ENCODE peak calls at places on chromosomes 2 and 18, in five cellular contexts. One of them, this sample, is unnamed. For H3K27me3, the result is how much of the 10 kb centered on the place peaks cover.

GRCh38 chr2:3738454-3738853 is 35.1 kb downstream of the DCDC2C start:
- DNase-seq in foreskin keratinocyte: no peak
- DNase-seq in heart left ventricle: no peak
- DNase-seq in BE2C: peak
- DNase-seq in small intestine: no peak
- DNase-seq in this sample: peak

GRCh38 chr18:21459706-21460286 is 140.7 kb downstream of the ESCO1 start:
- DNase-seq in foreskin keratinocyte: no peak
- DNase-seq in heart left ventricle: no peak
- DNase-seq in BE2C: no peak
- DNase-seq in small intestine: no peak
- DNase-seq in this sample: no peak

GRCh38 chr2:204116154-204116792 is 179.7 kb downstream of the ICOS start:
- DNase-seq in foreskin keratinocyte: no peak
- DNase-seq in heart left ventricle: no peak
- DNase-seq in BE2C: no peak
- DNase-seq in small intestine: no peak
- DNase-seq in this sample: no peak

GRCh38 chr2:127575941-127576432 is 40.5 kb downstream of the MYO7B start:
- DNase-seq in foreskin keratinocyte: no peak
- DNase-seq in heart left ventricle: no peak
- DNase-seq in BE2C: no peak
- DNase-seq in small intestine: no peak
- DNase-seq in this sample: no peak

GRCh38 chr2:191666733-191667132 is 11.2 kb upstream of the NABP1 start:
- DNase-seq in foreskin keratinocyte: no peak
- DNase-seq in heart left ventricle: no peak
- DNase-seq in BE2C: no peak
- DNase-seq in small intestine: no peak
- DNase-seq in this sample: no peak

GRCh38 chr2:239043326-239043725 is 195.4 kb downstream of the TWIST2 start:
- DNase-seq in foreskin keratinocyte: no peak
- DNase-seq in heart left ventricle: peak
- DNase-seq in BE2C: no peak
- DNase-seq in small intestine: no peak
- DNase-seq in this sample: no peak

GRCh38 chr2:12720181-12720580 is 3.4 kb downstream of the TRIB2 start:
- DNase-seq in foreskin keratinocyte: no peak
- DNase-seq in heart left ventricle: no peak
- DNase-seq in BE2C: no peak
- DNase-seq in small intestine: no peak
- DNase-seq in this sample: no peak

GRCh38 chr2:54466880-54467279 is 10.8 kb downstream of the SPTBN1 start:
- DNase-seq in foreskin keratinocyte: no peak
- DNase-seq in heart left ventricle: no peak
- DNase-seq in BE2C: no peak
- DNase-seq in small intestine: no peak
- DNase-seq in this sample: no peak

GRCh38 chr2:222968550-222969155 is 83.3 kb upstream of the KCNE4 start:
- DNase-seq in foreskin keratinocyte: no peak
- DNase-seq in heart left ventricle: no peak
- DNase-seq in BE2C: no peak
- DNase-seq in small intestine: no peak
- DNase-seq in this sample: no peak

GRCh38 chr2:238947920-238948710 is 100.2 kb downstream of the TWIST2 start:
- DNase-seq in foreskin keratinocyte: peak
- DNase-seq in heart left ventricle: peak
- DNase-seq in BE2C: no peak
- DNase-seq in small intestine: no peak
- DNase-seq in this sample: no peak

GRCh38 chr18:49071776-49072175 is 121.0 kb upstream of the SMAD7 start:
- DNase-seq in foreskin keratinocyte: no peak
- DNase-seq in heart left ventricle: no peak
- DNase-seq in BE2C: no peak
- DNase-seq in small intestine: no peak
- DNase-seq in this sample: no peak

GRCh38 chr18:49072524-49072934 is 121.8 kb upstream of the SMAD7 start:
- DNase-seq in foreskin keratinocyte: no peak
- DNase-seq in heart left ventricle: no peak
- DNase-seq in BE2C: no peak
- DNase-seq in small intestine: peak
- DNase-seq in this sample: peak

GRCh38 chr18:49074505-49074904 is 123.7 kb upstream of the SMAD7 start:
- DNase-seq in foreskin keratinocyte: no peak
- DNase-seq in heart left ventricle: no peak
- DNase-seq in BE2C: no peak
- DNase-seq in small intestine: no peak
- DNase-seq in this sample: no peak

GRCh38 chr18:49072940-49073339 is 122.2 kb upstream of the SMAD7 start:
- DNase-seq in foreskin keratinocyte: no peak
- DNase-seq in heart left ventricle: no peak
- DNase-seq in BE2C: no peak
- DNase-seq in small intestine: no peak
- DNase-seq in this sample: no peak

GRCh38 chr18:49073431-49073830 is 122.7 kb upstream of the SMAD7 start:
- DNase-seq in foreskin keratinocyte: no peak
- DNase-seq in heart left ventricle: no peak
- DNase-seq in BE2C: no peak
- DNase-seq in small intestine: no peak
- DNase-seq in this sample: no peak
- H3K27me3 ChIP-seq in foreskin keratinocyte: under half
- H3K27me3 ChIP-seq in heart left ventricle: under half
- H3K27me3 ChIP-seq in BE2C: under half
- H3K27me3 ChIP-seq in small intestine: under half
- H3K27me3 ChIP-seq in this sample: under half

GRCh38 chr2:19861771-19862170 is 40.0 kb downstream of the TTC32 start:
- DNase-seq in foreskin keratinocyte: no peak
- DNase-seq in heart left ventricle: no peak
- DNase-seq in BE2C: no peak
- DNase-seq in small intestine: no peak
- DNase-seq in this sample: no peak

GRCh38 chr2:19857100-19857499 is 44.7 kb downstream of the TTC32 start:
- DNase-seq in foreskin keratinocyte: no peak
- DNase-seq in heart left ventricle: no peak
- DNase-seq in BE2C: no peak
- DNase-seq in small intestine: no peak
- DNase-seq in this sample: no peak

GRCh38 chr2:19859565-19859964 is 42.2 kb downstream of the TTC32 start:
- DNase-seq in foreskin keratinocyte: no peak
- DNase-seq in heart left ventricle: no peak
- DNase-seq in BE2C: no peak
- DNase-seq in small intestine: no peak
- DNase-seq in this sample: no peak

GRCh38 chr2:19857806-19858205 is 44.0 kb downstream of the TTC32 start:
- DNase-seq in foreskin keratinocyte: no peak
- DNase-seq in heart left ventricle: no peak
- DNase-seq in BE2C: no peak
- DNase-seq in small intestine: no peak
- DNase-seq in this sample: no peak

GRCh38 chr2:19860022-19860421 is 41.8 kb downstream of the TTC32 start:
- DNase-seq in foreskin keratinocyte: peak
- DNase-seq in heart left ventricle: peak
- DNase-seq in BE2C: no peak
- DNase-seq in small intestine: no peak
- DNase-seq in this sample: no peak
- H3K27me3 ChIP-seq in foreskin keratinocyte: under half
- H3K27me3 ChIP-seq in heart left ventricle: under half
- H3K27me3 ChIP-seq in BE2C: under half
- H3K27me3 ChIP-seq in small intestine: under half
- H3K27me3 ChIP-seq in this sample: under half

DNA sequence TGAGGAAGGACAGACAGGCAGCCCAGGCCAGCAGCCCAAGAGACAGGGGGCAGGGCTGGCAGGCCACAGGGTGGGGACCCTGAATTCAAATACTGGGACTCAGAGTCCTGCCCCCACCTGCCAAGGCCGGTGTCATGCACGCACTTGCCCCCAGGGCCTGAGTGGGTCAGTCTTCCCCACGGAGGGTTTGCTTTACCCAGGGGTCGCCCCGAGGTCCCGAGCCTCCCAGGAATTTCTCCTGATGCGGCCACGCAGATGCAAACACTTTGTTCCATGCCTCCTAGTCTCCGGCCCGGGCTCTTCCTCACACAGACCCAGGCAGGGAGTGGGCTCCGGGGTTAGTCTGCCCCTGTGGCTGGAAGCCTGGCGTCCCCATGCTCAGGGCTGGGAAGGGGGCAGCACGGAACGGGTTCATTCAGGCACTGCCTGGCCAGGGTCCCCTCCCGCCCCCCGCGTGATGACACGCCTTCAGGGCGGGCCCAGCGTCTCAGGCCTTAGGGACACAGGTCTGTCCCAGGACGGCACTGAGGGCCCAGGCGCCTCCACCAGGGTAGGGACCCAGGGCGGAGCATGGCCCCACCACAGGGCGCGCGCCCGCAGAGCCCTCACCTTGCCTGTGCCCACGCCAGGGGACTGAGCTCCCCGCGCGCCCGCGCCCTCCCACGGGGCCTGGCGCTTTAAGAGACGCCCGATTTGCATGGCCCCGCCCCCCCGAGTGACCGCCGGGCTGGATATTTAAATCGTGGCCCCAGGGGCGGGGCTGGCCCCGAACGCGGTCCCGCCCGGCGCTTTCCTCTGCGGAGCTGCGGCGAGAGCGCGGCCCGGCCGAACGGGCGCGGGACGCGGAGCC is at the start of gene SNED1:
- DNase-seq in foreskin keratinocyte: no peak
- DNase-seq in heart left ventricle: peak
- DNase-seq in BE2C: peak
- DNase-seq in small intestine: peak
- DNase-seq in this sample: peak
- H3K27me3 ChIP-seq in foreskin keratinocyte: under half
- H3K27me3 ChIP-seq in heart left ventricle: under half
- H3K27me3 ChIP-seq in BE2C: under half
- H3K27me3 ChIP-seq in small intestine: under half
- H3K27me3 ChIP-seq in this sample: under half

GRCh38 chr2:16003152-16003551 is 62.8 kb downstream of the MYCN start:
- DNase-seq in foreskin keratinocyte: no peak
- DNase-seq in heart left ventricle: no peak
- DNase-seq in BE2C: peak
- DNase-seq in small intestine: no peak
- DNase-seq in this sample: no peak
- H3K27me3 ChIP-seq in foreskin keratinocyte: under half
- H3K27me3 ChIP-seq in heart left ventricle: under half
- H3K27me3 ChIP-seq in BE2C: under half
- H3K27me3 ChIP-seq in small intestine: under half
- H3K27me3 ChIP-seq in this sample: under half

GRCh38 chr2:218999881-219000568 is 6.8 kb upstream of the CRYBA2 start:
- DNase-seq in foreskin keratinocyte: no peak
- DNase-seq in heart left ventricle: no peak
- DNase-seq in BE2C: peak
- DNase-seq in small intestine: no peak
- DNase-seq in this sample: peak

GRCh38 chr2:218999021-218999880 is 6.0 kb upstream of the CRYBA2 start:
- DNase-seq in foreskin keratinocyte: no peak
- DNase-seq in heart left ventricle: no peak
- DNase-seq in BE2C: peak
- DNase-seq in small intestine: no peak
- DNase-seq in this sample: no peak

GRCh38 chr2:218996937-218997336 is 3.7 kb upstream of the CRYBA2 start:
- DNase-seq in foreskin keratinocyte: no peak
- DNase-seq in heart left ventricle: no peak
- DNase-seq in BE2C: peak
- DNase-seq in small intestine: no peak
- DNase-seq in this sample: no peak

GRCh38 chr2:218997730-218998129 is 4.5 kb upstream of the CRYBA2 start:
- DNase-seq in foreskin keratinocyte: no peak
- DNase-seq in heart left ventricle: no peak
- DNase-seq in BE2C: peak
- DNase-seq in small intestine: no peak
- DNase-seq in this sample: no peak

DNA sequence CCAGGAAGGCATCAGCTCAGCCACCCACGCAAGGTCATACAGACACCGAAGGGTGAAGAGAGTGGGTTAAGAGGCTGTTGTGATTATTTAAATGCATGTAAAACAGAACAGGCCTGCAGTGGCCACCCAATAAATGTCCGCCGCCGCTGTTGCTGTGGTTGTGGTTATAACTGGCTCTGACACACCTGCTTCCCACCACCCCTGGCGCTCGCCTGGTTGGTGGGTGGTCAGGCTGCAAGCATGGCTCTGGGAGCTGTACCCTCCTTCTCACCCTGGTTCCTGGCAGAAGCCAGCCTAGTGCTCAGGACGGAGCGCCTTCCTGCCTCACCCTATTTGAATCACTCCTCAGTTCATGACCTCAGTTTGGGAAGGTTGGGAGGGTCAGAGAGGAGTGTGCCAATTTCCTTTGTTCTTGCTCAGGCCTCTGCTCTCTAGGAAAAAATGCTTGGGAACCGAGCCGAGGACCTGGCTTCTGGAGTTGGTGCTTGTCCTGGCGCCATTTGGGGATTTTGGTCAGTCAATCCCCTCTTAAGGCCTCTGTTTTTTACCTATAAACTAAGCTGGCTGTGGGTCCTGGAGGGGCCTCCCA is 5.3 kb upstream of the CRYBA2 start:
- DNase-seq in foreskin keratinocyte: no peak
- DNase-seq in heart left ventricle: no peak
- DNase-seq in BE2C: peak
- DNase-seq in small intestine: no peak
- DNase-seq in this sample: no peak
- H3K27me3 ChIP-seq in foreskin keratinocyte: half or more
- H3K27me3 ChIP-seq in heart left ventricle: half or more
- H3K27me3 ChIP-seq in BE2C: under half
- H3K27me3 ChIP-seq in small intestine: under half
- H3K27me3 ChIP-seq in this sample: half or more

GRCh38 chr2:73981081-73981968 is 3.4 kb upstream of the TET3 start:
- DNase-seq in foreskin keratinocyte: no peak
- DNase-seq in heart left ventricle: peak
- DNase-seq in BE2C: peak
- DNase-seq in small intestine: peak
- DNase-seq in this sample: peak

GRCh38 chr2:73980566-73980965 is 4.1 kb upstream of the TET3 start:
- DNase-seq in foreskin keratinocyte: no peak
- DNase-seq in heart left ventricle: no peak
- DNase-seq in BE2C: no peak
- DNase-seq in small intestine: peak
- DNase-seq in this sample: peak

GRCh38 chr2:73977466-73977865 is 7.2 kb upstream of the TET3 start:
- DNase-seq in foreskin keratinocyte: no peak
- DNase-seq in heart left ventricle: no peak
- DNase-seq in BE2C: no peak
- DNase-seq in small intestine: no peak
- DNase-seq in this sample: no peak

GRCh38 chr2:73979021-73979420 is 5.7 kb upstream of the TET3 start:
- DNase-seq in foreskin keratinocyte: no peak
- DNase-seq in heart left ventricle: no peak
- DNase-seq in BE2C: no peak
- DNase-seq in small intestine: no peak
- DNase-seq in this sample: no peak

DNA sequence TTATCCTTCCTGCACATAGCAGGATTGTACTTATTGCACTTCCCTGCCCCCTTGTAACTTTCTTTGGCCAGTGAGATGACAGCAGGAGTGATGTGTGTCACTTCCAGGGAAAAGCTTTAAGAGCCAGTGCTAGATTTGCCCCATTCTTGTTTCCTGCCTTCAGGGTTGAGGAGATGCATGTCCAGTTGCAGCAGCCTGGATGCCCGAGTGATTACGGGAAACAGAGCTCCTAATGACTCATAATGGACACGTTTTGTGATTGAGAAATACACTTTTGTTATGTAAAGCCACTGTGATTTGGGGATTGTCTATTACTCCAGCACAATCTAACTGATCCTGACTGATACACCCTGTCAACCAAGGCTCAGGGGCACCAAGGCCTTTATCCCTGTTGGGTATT is 5.0 kb upstream of the TET3 start:
- DNase-seq in foreskin keratinocyte: peak
- DNase-seq in heart left ventricle: no peak
- DNase-seq in BE2C: no peak
- DNase-seq in small intestine: peak
- DNase-seq in this sample: peak
- H3K27me3 ChIP-seq in foreskin keratinocyte: under half
- H3K27me3 ChIP-seq in heart left ventricle: under half
- H3K27me3 ChIP-seq in BE2C: under half
- H3K27me3 ChIP-seq in small intestine: under half
- H3K27me3 ChIP-seq in this sample: under half

This sample was measured in hepatocyte.